ENCODE peak calls at places on chromosomes 3 and 15, in eight cellular contexts. Y is body of pancreas, B is brain microvascular endothelial cell, O is A549, F is GM12865, Z is AG10803, U is SK-N-MC, V is stomach. D is an unnamed sample.

GRCh38 chr15:39025331-39025730 is 460.7 kb upstream of the RASGRP1 start:
- DNase-seq in Y (no peak), B (no peak), O (no peak), F (no peak), Z (peak; percentile 80), U (no peak), V (no peak), D (no peak)

GRCh38 chr3:32816439-32817194 is 1.2 kb upstream of the TRIM71 start:
- DNase-seq in Y (no peak), B (no peak), O (peak; percentile 24), F (no peak), Z (peak; percentile 5), U (no peak), V (no peak), D (peak; percentile 86)

GRCh38 chr15:59997070-59997701 is 6.9 kb upstream of the FOXB1 start:
- DNase-seq in Y (no peak), B (no peak), O (no peak), F (peak; percentile 71), Z (no peak), U (no peak), V (no peak), D (no peak)

GRCh38 chr3:35929158-35929557 is 289.8 kb downstream of the ARPP21 start:
- DNase-seq in Y (no peak), B (peak; percentile 72), O (no peak), F (no peak), Z (no peak), U (no peak), V (no peak), D (no peak)

GRCh38 chr15:80526556-80527340 is 122.6 kb downstream of the ARNT2 start:
- DNase-seq in Y (no peak), B (peak; percentile 60), O (no peak), F (no peak), Z (peak; percentile 94), U (no peak), V (no peak), D (no peak)

GRCh38 chr3:127749361-127749760 is 73.0 kb downstream of the MGLL start:
- DNase-seq in Y (no peak), B (no peak), O (no peak), F (no peak), Z (no peak), U (no peak), V (no peak), D (no peak)

GRCh38 chr3:53890726-53891499 is 746 bp downstream of the SELENOK start:
- DNase-seq in Y (peak; percentile 58), B (peak; percentile 34), O (peak; percentile 38), F (peak; percentile 63), Z (no peak), U (no peak), V (peak; percentile 57), D (no peak)

GRCh38 chr3:179829391-179829790 is 176.6 kb downstream of the USP13 start:
- DNase-seq in Y (no peak), B (no peak), O (no peak), F (no peak), Z (no peak), U (no peak), V (no peak), D (no peak)

GRCh38 chr15:66153549-66154415 is 99.8 kb downstream of the MEGF11 start:
- DNase-seq in Y (no peak), B (no peak), O (no peak), F (peak; percentile 86), Z (no peak), U (no peak), V (no peak), D (no peak)

GRCh38 chr3:67289626-67290025 is 291.5 kb downstream of the KBTBD8 start:
- DNase-seq in Y (no peak), B (no peak), O (no peak), F (no peak), Z (no peak), U (no peak), V (no peak), D (no peak)

GRCh38 chr3:61928020-61928419 is 366.6 kb downstream of the PTPRG start:
- DNase-seq in Y (no peak), B (no peak), O (no peak), F (no peak), Z (peak; percentile 38), U (no peak), V (no peak), D (no peak)

DNA sequence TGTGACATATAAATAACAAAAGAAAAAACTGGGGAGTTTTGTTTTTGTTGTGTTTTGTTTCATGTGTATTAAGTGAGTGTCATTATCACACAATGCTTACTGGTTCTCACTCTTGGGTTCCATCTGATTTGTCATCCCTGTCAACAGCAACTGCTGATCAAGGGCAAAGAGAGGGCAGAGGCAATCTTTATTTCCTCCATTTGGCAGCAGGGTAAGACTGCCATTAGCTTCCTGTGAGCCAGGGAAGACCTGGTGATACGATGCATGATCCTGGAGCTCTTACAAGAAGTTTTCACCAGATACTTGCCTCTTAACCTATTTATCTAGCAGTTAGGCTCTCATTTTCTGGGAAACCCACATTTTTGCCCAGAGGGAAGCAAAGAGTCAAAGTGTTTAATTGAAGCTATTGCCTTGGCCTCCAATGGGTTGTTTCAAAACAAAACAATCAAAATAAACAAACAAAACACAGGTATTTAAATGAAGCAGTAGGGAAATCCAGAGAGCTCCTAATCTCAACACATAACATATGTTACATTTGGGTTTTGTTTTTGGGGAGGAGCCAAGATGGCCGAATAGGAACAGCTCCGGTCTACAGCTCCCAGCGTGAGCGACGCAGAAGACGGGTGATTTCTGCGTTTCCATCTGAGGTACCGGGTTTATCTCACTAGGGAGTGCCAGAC is 529.8 kb downstream of the MAGI1 start:
- DNase-seq in Y (no peak), B (no peak), O (no peak), F (no peak), Z (no peak), U (no peak), V (no peak), D (no peak)
- H3K4me3 ChIP-seq in Y (no peak overlapping the region), B (peak overlapping the region; percentile 9), O (no peak overlapping the region), F (no peak overlapping the region), Z (no peak overlapping the region), U (no peak overlapping the region), V (no peak overlapping the region), D (no peak overlapping the region)

DNA sequence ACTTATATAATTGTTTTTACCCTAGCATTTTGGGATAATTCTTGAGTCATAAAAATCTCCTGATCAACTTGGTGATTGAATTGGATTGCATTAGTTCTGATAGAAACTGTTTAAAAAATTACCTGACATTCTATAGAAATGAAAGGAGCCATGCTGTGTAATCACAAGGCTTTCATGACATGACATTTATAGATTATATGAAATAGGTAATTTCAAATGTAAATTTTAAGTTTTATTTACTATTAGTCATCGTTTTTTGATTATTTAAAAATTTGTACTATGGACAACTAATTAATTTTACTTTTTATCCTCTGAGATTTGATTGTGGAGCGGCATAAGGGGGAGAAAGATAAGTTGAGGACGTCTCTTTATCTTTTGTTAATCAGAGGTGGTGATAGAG is 12.3 kb upstream of the CHD2 start:
- DNase-seq in Y (no peak), B (no peak), O (no peak), F (no peak), Z (no peak), U (no peak), V (no peak), D (no peak)
- H3K4me3 ChIP-seq in Y (no peak overlapping the region), B (no peak overlapping the region), O (peak overlapping the region; percentile 85), F (no peak overlapping the region), Z (no peak overlapping the region), U (no peak overlapping the region), V (peak overlapping the region; percentile 67), D (peak overlapping the region; percentile 78)

GRCh38 chr15:71575474-71576045 is 234.8 kb upstream of the NR2E3 start:
- DNase-seq in Y (no peak), B (no peak), O (peak; percentile 30), F (peak; percentile 2), Z (peak; percentile 21), U (no peak), V (no peak), D (no peak)

GRCh38 chr15:71571641-71572040 is 238.7 kb upstream of the NR2E3 start:
- DNase-seq in Y (no peak), B (no peak), O (no peak), F (no peak), Z (no peak), U (no peak), V (no peak), D (no peak)

GRCh38 chr15:71572452-71573053 is 237.8 kb upstream of the NR2E3 start:
- DNase-seq in Y (peak; percentile 12), B (peak; percentile 20), O (peak; percentile 83), F (no peak), Z (no peak), U (no peak), V (peak; percentile 76), D (no peak)

GRCh38 chr15:71570736-71571135 is 239.6 kb upstream of the NR2E3 start:
- DNase-seq in Y (no peak), B (no peak), O (no peak), F (no peak), Z (no peak), U (no peak), V (no peak), D (no peak)

GRCh38 chr15:71573599-71573998 is 236.8 kb upstream of the NR2E3 start:
- DNase-seq in Y (no peak), B (no peak), O (no peak), F (no peak), Z (no peak), U (no peak), V (no peak), D (no peak)
- H3K4me3 ChIP-seq in Y (no peak overlapping the region), B (no peak overlapping the region), O (no peak overlapping the region), F (no peak overlapping the region), Z (no peak overlapping the region), U (no peak overlapping the region), V (no peak overlapping the region), D (no peak overlapping the region)

GRCh38 chr3:39409514-39410136 is 3.1 kb downstream of the RPSA start:
- DNase-seq in Y (no peak), B (no peak), O (no peak), F (no peak), Z (no peak), U (no peak), V (no peak), D (no peak)
- H3K4me3 ChIP-seq in Y (no peak overlapping the region), B (peak overlapping the region; percentile 18), O (peak overlapping the region; percentile 21), F (peak overlapping the region; percentile 77), Z (no peak overlapping the region), U (peak overlapping the region; percentile 33), V (no peak overlapping the region), D (no peak overlapping the region)

GRCh38 chr3:125121246-125122010 is 65.6 kb upstream of the HEG1 start:
- DNase-seq in Y (no peak), B (no peak), O (no peak), F (peak; percentile 78), Z (no peak), U (no peak), V (no peak), D (no peak)

GRCh38 chr3:125118600-125118999 is 62.8 kb upstream of the HEG1 start:
- DNase-seq in Y (no peak), B (no peak), O (no peak), F (no peak), Z (no peak), U (no peak), V (no peak), D (no peak)

GRCh38 chr3:125117631-125118191 is 61.9 kb upstream of the HEG1 start:
- DNase-seq in Y (no peak), B (no peak), O (no peak), F (no peak), Z (no peak), U (no peak), V (no peak), D (no peak)

GRCh38 chr3:125120370-125121122 is 64.7 kb upstream of the HEG1 start:
- DNase-seq in Y (no peak), B (no peak), O (no peak), F (no peak), Z (peak; percentile 54), U (no peak), V (no peak), D (no peak)

GRCh38 chr3:125119752-125120369 is 64.1 kb upstream of the HEG1 start:
- DNase-seq in Y (no peak), B (no peak), O (no peak), F (peak; percentile 84), Z (no peak), U (no peak), V (no peak), D (no peak)
- H3K4me3 ChIP-seq in Y (no peak overlapping the region), B (no peak overlapping the region), O (no peak overlapping the region), F (peak overlapping the region; percentile 49), Z (peak overlapping the region; percentile 24), U (no peak overlapping the region), V (no peak overlapping the region), D (no peak overlapping the region)